ENCODE peak calls at places on chromosomes 7 and 10, in five cellular contexts. One of them, this sample, is unnamed.

GRCh38 chr10:32000937-32001336 is 55.3 kb downstream of the KIF5B start:
- DNase-seq in activated T-cell treated with anti-CD3 and anti-CD28 coated beads, Interleukin-2, amount 50 U/mL, for 72 hours: no peak
- DNase-seq in AG04450: no peak
- DNase-seq in activated T-helper 1 cell treated with Interleukin-2 at 50 U/mL for 16 hours: no peak
- DNase-seq in hepatic stellate cell: peak
- DNase-seq in this sample: no peak

GRCh38 chr10:3987142-3987974 is 202.3 kb upstream of the KLF6 start:
- DNase-seq in activated T-cell treated with anti-CD3 and anti-CD28 coated beads, Interleukin-2, amount 50 U/mL, for 72 hours: no peak
- DNase-seq in AG04450: no peak
- DNase-seq in activated T-helper 1 cell treated with Interleukin-2 at 50 U/mL for 16 hours: no peak
- DNase-seq in hepatic stellate cell: peak
- DNase-seq in this sample: no peak

GRCh38 chr7:111089822-111090426 is 1.0 kb upstream of the LRRN3 start:
- DNase-seq in hepatic stellate cell: no peak
- DNase-seq in activated T-helper 1 cell treated with Interleukin-2 at 50 U/mL for 16 hours: no peak
- DNase-seq in activated T-cell treated with anti-CD3 and anti-CD28 coated beads, Interleukin-2, amount 50 U/mL, for 72 hours: no peak
- DNase-seq in AG04450: no peak
- DNase-seq in this sample: peak

GRCh38 chr7:129367700-129368388 is 66.4 kb upstream of the STRIP2 start:
- DNase-seq in activated T-helper 1 cell treated with Interleukin-2 at 50 U/mL for 16 hours: peak
- DNase-seq in activated T-cell treated with anti-CD3 and anti-CD28 coated beads, Interleukin-2, amount 50 U/mL, for 72 hours: peak
- DNase-seq in AG04450: no peak
- DNase-seq in hepatic stellate cell: peak
- DNase-seq in this sample: peak

GRCh38 chr10:86064931-86065662 is 301.5 kb downstream of the GRID1 start:
- DNase-seq in activated T-cell treated with anti-CD3 and anti-CD28 coated beads, Interleukin-2, amount 50 U/mL, for 72 hours: no peak
- DNase-seq in hepatic stellate cell: no peak
- DNase-seq in activated T-helper 1 cell treated with Interleukin-2 at 50 U/mL for 16 hours: no peak
- DNase-seq in AG04450: no peak
- DNase-seq in this sample: no peak

GRCh38 chr7:140214075-140214684 is 37.4 kb upstream of the KDM7A start:
- DNase-seq in AG04450: no peak
- DNase-seq in activated T-helper 1 cell treated with Interleukin-2 at 50 U/mL for 16 hours: no peak
- DNase-seq in activated T-cell treated with anti-CD3 and anti-CD28 coated beads, Interleukin-2, amount 50 U/mL, for 72 hours: peak
- DNase-seq in hepatic stellate cell: no peak
- DNase-seq in this sample: no peak

GRCh38 chr7:157676001-157676400 is 339.2 kb downstream of the DNAJB6 start:
- DNase-seq in activated T-helper 1 cell treated with Interleukin-2 at 50 U/mL for 16 hours: no peak
- DNase-seq in hepatic stellate cell: no peak
- DNase-seq in AG04450: no peak
- DNase-seq in activated T-cell treated with anti-CD3 and anti-CD28 coated beads, Interleukin-2, amount 50 U/mL, for 72 hours: no peak
- DNase-seq in this sample: no peak

GRCh38 chr10:29841724-29842649 is 207.2 kb upstream of the SVIL start:
- DNase-seq in activated T-helper 1 cell treated with Interleukin-2 at 50 U/mL for 16 hours: no peak
- DNase-seq in activated T-cell treated with anti-CD3 and anti-CD28 coated beads, Interleukin-2, amount 50 U/mL, for 72 hours: no peak
- DNase-seq in hepatic stellate cell: no peak
- DNase-seq in AG04450: no peak
- DNase-seq in this sample: no peak

GRCh38 chr10:75444781-75445386 is 13.5 kb downstream of the LRMDA start:
- DNase-seq in activated T-cell treated with anti-CD3 and anti-CD28 coated beads, Interleukin-2, amount 50 U/mL, for 72 hours: no peak
- DNase-seq in AG04450: no peak
- DNase-seq in hepatic stellate cell: no peak
- DNase-seq in activated T-helper 1 cell treated with Interleukin-2 at 50 U/mL for 16 hours: no peak
- DNase-seq in this sample: no peak

GRCh38 chr7:128862571-128863432 is at the start of gene ATP6V1F:
- DNase-seq in AG04450: peak
- DNase-seq in hepatic stellate cell: peak
- DNase-seq in activated T-cell treated with anti-CD3 and anti-CD28 coated beads, Interleukin-2, amount 50 U/mL, for 72 hours: peak
- DNase-seq in activated T-helper 1 cell treated with Interleukin-2 at 50 U/mL for 16 hours: peak
- DNase-seq in this sample: peak

GRCh38 chr10:133100706-133101463 is 13.2 kb downstream of the ADGRA1 start:
- DNase-seq in activated T-helper 1 cell treated with Interleukin-2 at 50 U/mL for 16 hours: no peak
- DNase-seq in AG04450: no peak
- DNase-seq in hepatic stellate cell: no peak
- DNase-seq in activated T-cell treated with anti-CD3 and anti-CD28 coated beads, Interleukin-2, amount 50 U/mL, for 72 hours: peak
- DNase-seq in this sample: peak

GRCh38 chr7:99201027-99201426 is 6.9 kb downstream of the KPNA7 start:
- DNase-seq in hepatic stellate cell: peak
- DNase-seq in activated T-helper 1 cell treated with Interleukin-2 at 50 U/mL for 16 hours: no peak
- DNase-seq in activated T-cell treated with anti-CD3 and anti-CD28 coated beads, Interleukin-2, amount 50 U/mL, for 72 hours: no peak
- DNase-seq in AG04450: peak
- DNase-seq in this sample: no peak

GRCh38 chr7:73382938-73383503 is 50.6 kb upstream of the FZD9 start:
- DNase-seq in AG04450: no peak
- DNase-seq in hepatic stellate cell: no peak
- DNase-seq in activated T-cell treated with anti-CD3 and anti-CD28 coated beads, Interleukin-2, amount 50 U/mL, for 72 hours: no peak
- DNase-seq in activated T-helper 1 cell treated with Interleukin-2 at 50 U/mL for 16 hours: no peak
- DNase-seq in this sample: no peak

GRCh38 chr10:33314788-33315561 is 19.5 kb downstream of the NRP1 start:
- DNase-seq in AG04450: no peak
- DNase-seq in activated T-cell treated with anti-CD3 and anti-CD28 coated beads, Interleukin-2, amount 50 U/mL, for 72 hours: no peak
- DNase-seq in activated T-helper 1 cell treated with Interleukin-2 at 50 U/mL for 16 hours: no peak
- DNase-seq in hepatic stellate cell: no peak
- DNase-seq in this sample: no peak

GRCh38 chr7:99190359-99191009 is 17.4 kb downstream of the KPNA7 start:
- DNase-seq in activated T-cell treated with anti-CD3 and anti-CD28 coated beads, Interleukin-2, amount 50 U/mL, for 72 hours: no peak
- DNase-seq in AG04450: no peak
- DNase-seq in hepatic stellate cell: no peak
- DNase-seq in activated T-helper 1 cell treated with Interleukin-2 at 50 U/mL for 16 hours: no peak
- DNase-seq in this sample: no peak

GRCh38 chr10:37732685-37733084 is 124.7 kb downstream of the ZNF248 start:
- DNase-seq in AG04450: no peak
- DNase-seq in hepatic stellate cell: no peak
- DNase-seq in activated T-cell treated with anti-CD3 and anti-CD28 coated beads, Interleukin-2, amount 50 U/mL, for 72 hours: no peak
- DNase-seq in activated T-helper 1 cell treated with Interleukin-2 at 50 U/mL for 16 hours: no peak
- DNase-seq in this sample: no peak

GRCh38 chr7:95391761-95392160 is 4.4 kb downstream of the PON3 start:
- DNase-seq in activated T-cell treated with anti-CD3 and anti-CD28 coated beads, Interleukin-2, amount 50 U/mL, for 72 hours: no peak
- DNase-seq in hepatic stellate cell: no peak
- DNase-seq in AG04450: no peak
- DNase-seq in activated T-helper 1 cell treated with Interleukin-2 at 50 U/mL for 16 hours: no peak
- DNase-seq in this sample: no peak

GRCh38 chr7:152144557-152145245 is 119.2 kb downstream of the GALNT11 start:
- DNase-seq in AG04450: no peak
- DNase-seq in activated T-helper 1 cell treated with Interleukin-2 at 50 U/mL for 16 hours: no peak
- DNase-seq in hepatic stellate cell: no peak
- DNase-seq in activated T-cell treated with anti-CD3 and anti-CD28 coated beads, Interleukin-2, amount 50 U/mL, for 72 hours: peak
- DNase-seq in this sample: no peak

GRCh38 chr10:99529483-99530107 is 3.1 kb upstream of the NKX2-3 start:
- DNase-seq in activated T-cell treated with anti-CD3 and anti-CD28 coated beads, Interleukin-2, amount 50 U/mL, for 72 hours: no peak
- DNase-seq in AG04450: no peak
- DNase-seq in activated T-helper 1 cell treated with Interleukin-2 at 50 U/mL for 16 hours: no peak
- DNase-seq in hepatic stellate cell: no peak
- DNase-seq in this sample: no peak

GRCh38 chr10:88386878-88387773 is 196.0 kb downstream of the RNLS start:
- DNase-seq in hepatic stellate cell: peak
- DNase-seq in activated T-helper 1 cell treated with Interleukin-2 at 50 U/mL for 16 hours: no peak
- DNase-seq in AG04450: peak
- DNase-seq in activated T-cell treated with anti-CD3 and anti-CD28 coated beads, Interleukin-2, amount 50 U/mL, for 72 hours: no peak
- DNase-seq in this sample: peak

GRCh38 chr7:26292768-26293560 is 1.3 kb downstream of the SNX10 start:
- DNase-seq in hepatic stellate cell: no peak
- DNase-seq in activated T-cell treated with anti-CD3 and anti-CD28 coated beads, Interleukin-2, amount 50 U/mL, for 72 hours: no peak
- DNase-seq in activated T-helper 1 cell treated with Interleukin-2 at 50 U/mL for 16 hours: no peak
- DNase-seq in AG04450: no peak
- DNase-seq in this sample: peak

GRCh38 chr7:129882531-129882930 is 70.2 kb downstream of the UBE2H start:
- DNase-seq in hepatic stellate cell: peak
- DNase-seq in activated T-cell treated with anti-CD3 and anti-CD28 coated beads, Interleukin-2, amount 50 U/mL, for 72 hours: no peak
- DNase-seq in activated T-helper 1 cell treated with Interleukin-2 at 50 U/mL for 16 hours: no peak
- DNase-seq in AG04450: no peak
- DNase-seq in this sample: no peak

GRCh38 chr7:46286957-46287356 is 365.9 kb upstream of the IGFBP3 start:
- DNase-seq in activated T-cell treated with anti-CD3 and anti-CD28 coated beads, Interleukin-2, amount 50 U/mL, for 72 hours: no peak
- DNase-seq in hepatic stellate cell: no peak
- DNase-seq in AG04450: no peak
- DNase-seq in activated T-helper 1 cell treated with Interleukin-2 at 50 U/mL for 16 hours: no peak
- DNase-seq in this sample: no peak

This sample was measured in NCI-H82.